ENCODE peak calls at places on chromosomes 6 and 20, in four cellular contexts. E is heart right ventricle, D is AG04450, C is GM23248. G is an unnamed sample.
A peak's percentile ranks its signal among the peaks of the same experiment; 100 is the strongest.

GRCh38 chr6:73951186-73951585 is 255.2 kb downstream of the CD109 start:
- DNase-seq in E (no peak), D (no peak), C (peak; percentile 63), G (no peak)

GRCh38 chr6:33320315-33321181 is 3.0 kb upstream of the ZBTB22 start:
- DNase-seq in E (peak; percentile 69), D (peak; percentile 84), C (peak; percentile 94), G (peak; percentile 82)

GRCh38 chr20:51525241-51526104 is 17.0 kb downstream of the NFATC2 start:
- DNase-seq in E (no peak), D (no peak), C (no peak), G (no peak)

GRCh38 chr20:43508106-43508505 is 609 bp downstream of the L3MBTL1 start:
- DNase-seq in E (no peak), D (no peak), C (no peak), G (no peak)

GRCh38 chr20:35473684-35474083 is 18.3 kb downstream of the CEP250 start:
- DNase-seq in E (no peak), D (no peak), C (no peak), G (no peak)

GRCh38 chr6:116287668-116288282 is 8.0 kb upstream of the TSPYL1 start:
- DNase-seq in E (no peak), D (no peak), C (peak; percentile 72), G (no peak)

GRCh38 chr6:113630365-113630737 is 226.8 kb upstream of the MARCKS start:
- DNase-seq in E (no peak), D (no peak), C (peak; percentile 73), G (no peak)

GRCh38 chr20:40251284-40251932 is 437.6 kb downstream of the MAFB start:
- DNase-seq in E (no peak), D (no peak), C (peak; percentile 60), G (no peak)

GRCh38 chr6:166772518-166772917 is 145.5 kb upstream of the RPS6KA2 start:
- DNase-seq in E (no peak), D (no peak), C (no peak), G (no peak)

G was measured in Right ventricle myocardium inferior.